ENCODE peak calls at places on chromosome 14, in ten cellular contexts. R is ovary, U is uterus, Z is heart left ventricle, M is A549, P is suprapubic skin, T is adrenal gland, G is sigmoid colon, D is right lobe of liver, J is body of pancreas. S is an unnamed sample.

GRCh38 chr14:71372411-71372838 is 465.2 kb downstream of the PCNX1 start:
- DNase-seq in M (no peak), D (no peak), T (no peak), Z (no peak), J (no peak), P (no peak), R (no peak), G (no peak), U (no peak), S (no peak)

GRCh38 chr14:77310041-77310440 is 10.6 kb downstream of the POMT2 start:
- DNase-seq in M (no peak), G (no peak), Z (no peak), P (no peak), R (no peak), J (no peak), D (no peak), T (no peak), U (no peak), S (no peak)

GRCh38 chr14:90132821-90133570 is 71.2 kb downstream of the KCNK13 start:
- DNase-seq in U (no peak), D (no peak), Z (no peak), T (no peak), P (no peak), M (no peak), G (no peak), R (no peak), J (no peak), S (no peak)

GRCh38 chr14:21382886-21383847 is 652 bp downstream of the SUPT16H start:
- DNase-seq in R (peak), T (peak), P (peak), D (peak), Z (peak), G (peak), M (peak), U (peak), J (peak), S (peak)

GRCh38 chr14:69316449-69317391 is 56.8 kb downstream of the GALNT16 start:
- DNase-seq in J (peak), R (peak), M (peak), T (peak), D (no peak), P (peak), G (peak), Z (peak), U (peak), S (peak)

GRCh38 chr14:68968051-68968450 is 11.1 kb downstream of the ACTN1 start:
- DNase-seq in T (no peak), D (no peak), P (no peak), M (no peak), Z (no peak), J (no peak), R (no peak), U (no peak), G (peak), S (no peak)

GRCh38 chr14:20415723-20416622 is 2.7 kb upstream of the TEP1 start:
- DNase-seq in G (no peak), P (no peak), Z (no peak), J (peak), R (no peak), D (no peak), T (no peak), M (peak), U (peak), S (peak)

GRCh38 chr14:102316048-102316745 is 3.3 kb upstream of the ZNF839 start:
- DNase-seq in G (no peak), M (no peak), P (no peak), Z (peak), T (peak), R (peak), J (peak), D (no peak), U (peak), S (no peak)

GRCh38 chr14:99275222-99275584 is 3.2 kb upstream of the BCL11B start:
- DNase-seq in T (no peak), R (no peak), U (no peak), J (no peak), P (no peak), G (no peak), M (no peak), D (no peak), Z (no peak), S (no peak)

GRCh38 chr14:29759521-29760340 is 167.9 kb downstream of the PRKD1 start:
- DNase-seq in D (no peak), J (no peak), M (no peak), T (no peak), Z (no peak), G (no peak), R (no peak), U (no peak), P (no peak), S (no peak)

GRCh38 chr14:99270491-99271287 is 1.3 kb downstream of the BCL11B start:
- DNase-seq in J (no peak), P (peak), D (no peak), U (no peak), T (no peak), M (no peak), R (no peak), G (no peak), Z (no peak), S (peak)

GRCh38 chr14:53064461-53064860 is 88.7 kb downstream of the DDHD1 start:
- DNase-seq in T (no peak), R (no peak), G (no peak), Z (no peak), U (no peak), D (no peak), J (no peak), M (no peak), P (no peak), S (no peak)

GRCh38 chr14:30607156-30607780 is 14.9 kb upstream of the SCFD1 start:
- DNase-seq in R (no peak), M (no peak), J (no peak), D (no peak), Z (no peak), T (no peak), U (no peak), G (no peak), P (no peak), S (no peak)

GRCh38 chr14:105913861-105914260 is 387.5 kb downstream of the TMEM121 start:
- DNase-seq in T (no peak), U (no peak), R (no peak), D (no peak), M (no peak), Z (no peak), P (no peak), G (no peak), J (no peak), S (no peak)

GRCh38 chr14:89921896-89922548 is 32.5 kb downstream of the EFCAB11 start:
- DNase-seq in G (no peak), M (no peak), T (no peak), D (no peak), P (no peak), U (no peak), Z (no peak), J (no peak), R (no peak), S (no peak)

GRCh38 chr14:70052990-70053389 is 135.8 kb downstream of the SLC8A3 start:
- DNase-seq in T (no peak), R (no peak), G (no peak), U (no peak), P (no peak), M (no peak), J (peak), D (no peak), Z (no peak), S (no peak)

GRCh38 chr14:54759982-54760585 is 142.5 kb downstream of the GCH1 start:
- DNase-seq in T (no peak), Z (no peak), J (no peak), M (no peak), R (no peak), D (no peak), P (no peak), G (no peak), U (no peak), S (no peak)

GRCh38 chr14:99245541-99246511 is 26.2 kb downstream of the BCL11B start:
- DNase-seq in Z (no peak), J (no peak), R (no peak), D (no peak), T (no peak), G (peak), U (no peak), M (no peak), P (peak), S (no peak)

GRCh38 chr14:47917344-47917954 is 242.0 kb upstream of the MDGA2 start:
- DNase-seq in T (peak), D (no peak), U (no peak), J (peak), Z (no peak), P (no peak), R (no peak), G (no peak), M (no peak), S (no peak)

GRCh38 chr14:30362369-30363218 is 196.4 kb upstream of the G2E3 start:
- DNase-seq in P (no peak), J (no peak), Z (no peak), T (no peak), D (no peak), M (no peak), U (no peak), G (no peak), R (no peak), S (no peak)

GRCh38 chr14:53432378-53432802 is 279.3 kb upstream of the DDHD1 start:
- DNase-seq in P (no peak), T (peak), U (no peak), J (no peak), G (no peak), D (no peak), R (no peak), M (peak), Z (no peak), S (no peak)

GRCh38 chr14:90551070-90551704 is 154.4 kb downstream of the CALM1 start:
- DNase-seq in P (no peak), G (no peak), T (peak), Z (no peak), D (no peak), J (no peak), U (no peak), R (peak), M (no peak), S (no peak)

GRCh38 chr14:85380891-85381290 is 149.1 kb upstream of the FLRT2 start:
- DNase-seq in D (no peak), G (no peak), T (no peak), M (no peak), J (no peak), Z (no peak), P (no peak), R (no peak), U (no peak), S (no peak)

GRCh38 chr14:87745507-87746118 is 247.4 kb downstream of the GALC start:
- DNase-seq in D (no peak), G (no peak), J (peak), T (peak), Z (no peak), M (peak), P (no peak), U (no peak), R (no peak), S (no peak)

GRCh38 chr14:100571837-100572236 is 15.4 kb downstream of the BEGAIN start:
- DNase-seq in D (no peak), P (no peak), Z (no peak), G (no peak), U (no peak), R (no peak), M (no peak), T (no peak), J (no peak), S (no peak)

GRCh38 chr14:61528591-61529021 is 166.7 kb upstream of the HIF1A start:
- DNase-seq in U (no peak), R (no peak), G (no peak), P (no peak), D (no peak), T (no peak), J (no peak), Z (no peak), M (no peak), S (no peak)

GRCh38 chr14:26775765-26776577 is 178.1 kb upstream of the NOVA1 start:
- DNase-seq in D (no peak), R (no peak), T (no peak), G (no peak), M (no peak), Z (no peak), U (no peak), P (no peak), J (no peak), S (no peak)

GRCh38 chr14:98840076-98840475 is 431.9 kb downstream of the BCL11B start:
- DNase-seq in M (no peak), J (no peak), R (no peak), Z (no peak), D (no peak), P (no peak), T (no peak), G (no peak), U (no peak), S (no peak)

GRCh38 chr14:61607570-61608244 is 87.6 kb upstream of the HIF1A start:
- DNase-seq in M (no peak), R (no peak), J (no peak), P (no peak), U (no peak), G (no peak), Z (no peak), D (no peak), T (no peak), S (no peak)

GRCh38 chr14:78714722-78715121 is 544.5 kb downstream of the NRXN3 start:
- DNase-seq in Z (no peak), T (no peak), M (no peak), P (no peak), R (no peak), J (no peak), G (no peak), U (no peak), D (no peak), S (no peak)

GRCh38 chr14:94427016-94427613 is 25.5 kb downstream of the SERPINA11 start:
- DNase-seq in U (no peak), R (no peak), M (no peak), Z (no peak), P (no peak), D (no peak), T (no peak), J (no peak), G (no peak), S (no peak)

GRCh38 chr14:61385002-61385685 is 63.8 kb downstream of the PRKCH start:
- DNase-seq in R (no peak), U (no peak), D (no peak), T (no peak), G (no peak), Z (no peak), P (no peak), J (no peak), M (no peak), S (no peak)

GRCh38 chr14:75280448-75280830 is 1.8 kb downstream of the FOS start:
- DNase-seq in M (no peak), T (no peak), R (no peak), U (no peak), Z (no peak), D (no peak), P (no peak), J (peak), G (peak), S (no peak)

GRCh38 chr14:32650665-32651064 is 288.0 kb upstream of the NPAS3 start:
- DNase-seq in D (no peak), P (no peak), J (no peak), T (no peak), Z (no peak), U (no peak), G (no peak), R (no peak), M (no peak), S (no peak)

GRCh38 chr14:60111732-60112131 is 20.0 kb downstream of the PCNX4 start:
- DNase-seq in M (no peak), G (no peak), R (no peak), U (no peak), Z (no peak), T (no peak), P (no peak), D (no peak), J (no peak), S (no peak)

GRCh38 chr14:25009891-25010290 is 40.1 kb downstream of the STXBP6 start:
- DNase-seq in M (no peak), J (no peak), P (no peak), G (no peak), U (no peak), R (no peak), T (no peak), D (no peak), Z (no peak), S (no peak)

GRCh38 chr14:60931206-60931605 is 49.7 kb downstream of the TRMT5 start:
- DNase-seq in J (no peak), T (no peak), Z (no peak), D (no peak), P (no peak), U (no peak), M (no peak), G (no peak), R (no peak), S (no peak)

GRCh38 chr14:64501326-64502171 is 2.1 kb downstream of the ZBTB25 start:
- DNase-seq in D (peak), M (no peak), J (peak), G (peak), R (peak), P (peak), T (peak), U (peak), Z (peak), S (peak)

GRCh38 chr14:92880851-92881250 is 42.1 kb upstream of the CHGA start:
- DNase-seq in Z (no peak), T (no peak), M (peak), J (peak), R (no peak), U (no peak), D (peak), P (no peak), G (no peak), S (no peak)
- TF ChIP-seq CTCF in Z (peak), T (peak), M (peak), J (no peak), R (no peak), U (no peak), D (peak), P (no peak), G (no peak), S (no peak)

GRCh38 chr14:49582211-49582977 is 3.8 kb downstream of the RPS29 start:
- DNase-seq in U (no peak), D (no peak), R (no peak), P (no peak), Z (no peak), J (no peak), T (no peak), M (no peak), G (no peak), S (no peak)
- TF ChIP-seq POLR2A in U (no peak), D (peak), R (no peak), P (no peak), Z (no peak), J (no peak), T (no peak), M (no peak), G (no peak), S (no peak)

DNA sequence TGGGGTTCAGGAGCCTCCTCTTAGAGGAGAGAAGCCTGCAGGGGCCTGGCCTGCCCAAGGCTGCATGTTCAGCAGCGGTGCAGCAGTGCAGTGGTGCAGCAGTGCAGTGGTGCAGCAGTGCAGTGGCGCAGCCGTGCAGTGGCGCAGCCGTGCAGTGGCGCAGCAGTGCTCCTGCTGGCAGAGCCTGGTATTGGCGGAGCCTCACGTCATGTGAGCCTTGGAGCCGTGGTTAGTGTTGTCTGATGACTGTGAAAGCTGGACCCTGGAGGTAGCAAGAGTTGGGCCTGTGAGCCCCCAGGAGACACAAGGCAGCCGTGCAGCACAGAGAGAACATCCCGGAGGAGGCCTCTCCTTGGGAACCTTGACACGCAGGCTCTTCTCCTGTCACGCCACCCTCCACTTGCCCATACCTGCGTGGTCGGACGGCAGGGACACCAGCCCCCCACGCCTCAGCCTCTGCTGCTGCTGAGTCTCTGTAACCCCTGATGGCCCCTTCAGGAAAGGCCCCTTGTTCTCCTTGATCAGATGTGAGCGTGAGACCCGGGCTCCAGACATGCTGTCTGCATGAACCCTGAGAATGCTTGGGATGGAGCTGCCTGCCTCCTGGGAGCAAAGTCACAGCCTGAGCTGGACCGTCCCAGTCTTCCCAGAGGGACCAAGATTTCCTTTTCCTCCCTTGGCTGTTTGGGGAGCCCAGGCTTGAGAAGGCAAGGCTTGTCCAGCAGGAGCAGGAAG is 193.7 kb downstream of the KIF26A start:
- DNase-seq in J (no peak), G (no peak), P (no peak), T (no peak), M (no peak), Z (no peak), U (no peak), R (no peak), D (no peak), S (no peak)
- TF ChIP-seq CTCF in J (no peak), G (no peak), P (no peak), T (no peak), M (no peak), Z (no peak), U (no peak), R (no peak), D (no peak), S (no peak)

GRCh38 chr14:92122351-92122677 is 545 bp downstream of the CPSF2 start:
- DNase-seq in P (no peak), R (no peak), J (no peak), T (no peak), Z (no peak), M (peak), U (peak), G (no peak), D (no peak), S (no peak)

GRCh38 chr14:92122761-92123160 is 992 bp downstream of the CPSF2 start:
- DNase-seq in D (no peak), Z (no peak), J (no peak), R (no peak), U (no peak), P (no peak), M (no peak), G (no peak), T (no peak), S (no peak)

GRCh38 chr14:92121207-92121669 is 268 bp downstream of the NDUFB1 start:
- DNase-seq in D (peak), Z (peak), G (peak), U (peak), T (peak), R (no peak), P (no peak), M (no peak), J (peak), S (peak)

DNA sequence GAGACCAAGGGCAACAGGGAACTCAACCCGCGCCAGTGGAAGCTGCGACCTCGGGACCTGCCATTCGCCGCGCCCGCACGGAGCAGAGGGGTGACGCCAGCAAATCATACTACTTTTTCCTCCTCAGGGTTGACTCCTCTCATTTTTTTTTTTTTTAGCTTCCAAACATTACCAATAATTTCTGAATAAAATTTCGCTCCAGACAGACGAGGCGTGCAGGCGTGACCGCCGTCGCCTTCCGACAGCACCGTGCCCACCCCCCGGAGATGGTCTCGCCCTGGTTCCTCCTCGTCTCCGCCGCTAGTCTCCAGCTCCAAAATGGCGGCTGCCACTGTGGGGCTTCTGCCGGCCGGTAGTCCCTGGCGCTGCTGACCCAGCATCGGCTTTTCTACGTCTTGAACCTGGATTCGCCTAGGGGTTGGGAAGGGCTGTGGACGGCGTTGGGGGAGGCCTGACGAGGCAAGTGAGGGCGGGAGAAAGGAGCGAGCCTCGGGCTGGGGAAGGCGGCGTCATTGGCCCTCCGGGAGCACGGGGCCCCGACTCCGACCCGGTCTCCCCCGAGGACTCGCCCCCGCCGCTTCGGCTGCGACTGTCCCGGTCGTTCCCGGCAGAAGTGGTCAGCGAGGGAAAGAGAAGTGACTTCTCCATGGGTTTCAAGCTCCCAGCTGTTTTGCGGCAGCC is at the start of the genes CPSF2 and NDUFB1:
- DNase-seq in U (peak), M (peak), T (peak), J (peak), R (peak), Z (peak), D (peak), G (peak), P (peak), S (peak)
- TF ChIP-seq POLR2A in U (peak), M (peak), T (peak), J (peak), R (peak), Z (no peak), D (peak), G (peak), P (peak), S (no peak)

GRCh38 chr14:72863216-72864006 is 30.5 kb downstream of the DPF3 start:
- DNase-seq in M (no peak), T (no peak), P (no peak), R (no peak), U (no peak), Z (no peak), G (no peak), J (no peak), D (no peak), S (no peak)
- TF ChIP-seq CTCF in M (no peak), T (no peak), P (no peak), R (no peak), U (no peak), Z (no peak), G (no peak), J (no peak), D (no peak), S (no peak)

GRCh38 chr14:23953464-23954278 is at the start of gene DHRS4:
- DNase-seq in M (peak), R (peak), D (peak), P (peak), Z (peak), J (peak), T (peak), G (peak), U (peak), S (peak)
- TF ChIP-seq POLR2A in M (peak), R (peak), D (peak), P (no peak), Z (no peak), J (peak), T (no peak), G (no peak), U (no peak), S (no peak)